ENCODE peak calls at places on chromosomes 16 and 17, in ten cellular contexts. Q is HFFc6; K is cardiac muscle cell; D is epithelial cell of esophagus; R is foreskin fibroblast; O is CD8-positive, alpha-beta T cell; F is uterus; I is psoas muscle; Y is WTC11; Z is AG04450. V is an unnamed sample.

GRCh38 chr16:11029948-11030347 is 85.6 kb downstream of the CLEC16A start:
- DNase-seq in Q (peak), K (no peak), D (peak), R (no peak), O (no peak), F (no peak), I (no peak), Y (no peak), Z (peak), V (no peak)

GRCh38 chr17:50059256-50059655 is 3.3 kb downstream of the ITGA3 start:
- DNase-seq in Q (no peak), K (no peak), D (peak), R (no peak), O (no peak), F (no peak), I (no peak), Y (no peak), Z (no peak), V (no peak)

GRCh38 chr16:3175157-3176153 is 12.5 kb upstream of the OR1F1 start:
- DNase-seq in Q (peak), K (no peak), D (peak), R (no peak), O (no peak), F (no peak), I (no peak), Y (peak), Z (no peak), V (no peak)

GRCh38 chr17:27466748-27467375 is 10.6 kb downstream of the KSR1 start:
- DNase-seq in Q (no peak), K (no peak), D (no peak), R (no peak), O (peak), F (no peak), I (no peak), Y (no peak), Z (no peak), V (no peak)

GRCh38 chr17:61750656-61751055 is 112.7 kb downstream of the BRIP1 start:
- DNase-seq in Q (no peak), K (no peak), D (no peak), R (no peak), O (no peak), F (no peak), I (no peak), Y (no peak), Z (no peak), V (no peak)

GRCh38 chr16:56710181-56710737 is 19.7 kb upstream of the NUP93 start:
- DNase-seq in Q (no peak), K (no peak), D (no peak), R (no peak), O (no peak), F (no peak), I (no peak), Y (no peak), Z (no peak), V (no peak)

GRCh38 chr17:39461911-39462641 is 790 bp downstream of the CDK12 start:
- DNase-seq in Q (peak), K (peak), D (no peak), R (peak), O (no peak), F (peak), I (peak), Y (peak), Z (no peak), V (no peak)

GRCh38 chr17:60534613-60535157 is 8.6 kb upstream of the APPBP2 start:
- DNase-seq in Q (no peak), K (no peak), D (no peak), R (no peak), O (no peak), F (no peak), I (no peak), Y (no peak), Z (no peak), V (no peak)

GRCh38 chr17:68399638-68400403 is 57.5 kb downstream of the WIPI1 start:
- DNase-seq in Q (peak), K (no peak), D (no peak), R (peak), O (no peak), F (no peak), I (no peak), Y (no peak), Z (no peak), V (no peak)

GRCh38 chr17:1038459-1039118 is 41.7 kb downstream of the TIMM22 start:
- DNase-seq in Q (no peak), K (no peak), D (no peak), R (no peak), O (no peak), F (no peak), I (no peak), Y (no peak), Z (no peak), V (no peak)

GRCh38 chr17:17628388-17629008 is 37.0 kb upstream of the PEMT start:
- DNase-seq in Q (no peak), K (no peak), D (no peak), R (no peak), O (peak), F (no peak), I (no peak), Y (no peak), Z (no peak), V (no peak)

GRCh38 chr17:18988546-18989173 is 15.9 kb downstream of the FAM83G start:
- DNase-seq in Q (no peak), K (no peak), D (no peak), R (no peak), O (no peak), F (no peak), I (no peak), Y (no peak), Z (no peak), V (no peak)

GRCh38 chr16:82935781-82936180 is 309.0 kb downstream of the CDH13 start:
- DNase-seq in Q (no peak), K (no peak), D (peak), R (no peak), O (no peak), F (no peak), I (no peak), Y (no peak), Z (no peak), V (no peak)

GRCh38 chr16:17371014-17371296 is 99.8 kb downstream of the XYLT1 start:
- DNase-seq in Q (no peak), K (no peak), D (no peak), R (no peak), O (no peak), F (no peak), I (no peak), Y (no peak), Z (no peak), V (no peak)

GRCh38 chr17:80339118-80339517 is 75.8 kb upstream of the ENDOV start:
- DNase-seq in Q (no peak), K (no peak), D (no peak), R (no peak), O (no peak), F (no peak), I (no peak), Y (no peak), Z (no peak), V (no peak)

GRCh38 chr16:64206877-64207276 is 915.0 kb downstream of the CDH11 start:
- DNase-seq in Q (no peak), K (no peak), D (no peak), R (no peak), O (no peak), F (no peak), I (no peak), Y (no peak), Z (no peak), V (peak)

GRCh38 chr17:8366231-8366630 is 10.3 kb downstream of the KRABD2 start:
- DNase-seq in Q (peak), K (no peak), D (peak), R (peak), O (no peak), F (peak), I (no peak), Y (no peak), Z (peak), V (no peak)

GRCh38 chr17:30952645-30953393 is 18.0 kb upstream of the RNF135 start:
- DNase-seq in Q (no peak), K (no peak), D (no peak), R (no peak), O (no peak), F (no peak), I (peak), Y (no peak), Z (no peak), V (no peak)

GRCh38 chr16:81645303-81645702 is 133.8 kb upstream of the PLCG2 start:
- DNase-seq in Q (peak), K (peak), D (peak), R (peak), O (no peak), F (peak), I (no peak), Y (no peak), Z (peak), V (no peak)

GRCh38 chr16:58494981-58495860 is 4.7 kb upstream of the NDRG4 start:
- DNase-seq in Q (peak), K (peak), D (peak), R (peak), O (peak), F (peak), I (no peak), Y (peak), Z (peak), V (peak)

GRCh38 chr16:89242795-89243200 is 25.3 kb downstream of the ZNF778 start:
- DNase-seq in Q (no peak), K (no peak), D (no peak), R (no peak), O (no peak), F (no peak), I (no peak), Y (peak), Z (no peak), V (no peak)

GRCh38 chr17:39599006-39599664 is 8.6 kb downstream of the NEUROD2 start:
- DNase-seq in Q (no peak), K (no peak), D (no peak), R (no peak), O (no peak), F (no peak), I (no peak), Y (peak), Z (no peak), V (no peak)

GRCh38 chr17:29136998-29137730 is 43.0 kb downstream of the MYO18A start:
- DNase-seq in Q (peak), K (no peak), D (peak), R (no peak), O (no peak), F (no peak), I (no peak), Y (no peak), Z (no peak), V (no peak)

GRCh38 chr17:9424071-9424640 is 151.5 kb downstream of the STX8 start:
- DNase-seq in Q (no peak), K (no peak), D (no peak), R (no peak), O (no peak), F (no peak), I (no peak), Y (peak), Z (no peak), V (no peak)

GRCh38 chr17:34771891-34772290 is 189.4 kb downstream of the CCT6B start:
- DNase-seq in Q (no peak), K (no peak), D (no peak), R (no peak), O (no peak), F (no peak), I (no peak), Y (no peak), Z (no peak), V (no peak)

GRCh38 chr17:16962804-16963203 is 9.1 kb downstream of the TNFRSF13B start:
- DNase-seq in Q (peak), K (no peak), D (no peak), R (peak), O (no peak), F (no peak), I (no peak), Y (no peak), Z (no peak), V (no peak)

GRCh38 chr17:42307362-42307927 is 19.1 kb downstream of the STAT5A start:
- DNase-seq in Q (no peak), K (no peak), D (no peak), R (no peak), O (no peak), F (no peak), I (no peak), Y (no peak), Z (no peak), V (no peak)

GRCh38 chr16:67803894-67804293 is 2.5 kb downstream of the RANBP10 start:
- DNase-seq in Q (no peak), K (no peak), D (no peak), R (no peak), O (no peak), F (no peak), I (no peak), Y (no peak), Z (no peak), V (no peak)

GRCh38 chr16:67804853-67805542 is 1.4 kb downstream of the RANBP10 start:
- DNase-seq in Q (peak), K (no peak), D (no peak), R (peak), O (no peak), F (no peak), I (no peak), Y (no peak), Z (no peak), V (no peak)

GRCh38 chr16:67806428-67807147 is at the start of the genes RANBP10 and TSNAXIP1:
- DNase-seq in Q (peak), K (peak), D (peak), R (peak), O (peak), F (peak), I (peak), Y (peak), Z (peak), V (peak)

GRCh38 chr16:67805718-67806427 is 487 bp downstream of the RANBP10 start:
- DNase-seq in Q (no peak), K (peak), D (peak), R (no peak), O (no peak), F (peak), I (peak), Y (no peak), Z (no peak), V (peak)

GRCh38 chr16:67807148-67807682 is 526 bp downstream of the TSNAXIP1 start:
- DNase-seq in Q (no peak), K (no peak), D (no peak), R (no peak), O (no peak), F (no peak), I (no peak), Y (no peak), Z (no peak), V (no peak)
- TF ChIP-seq CTCF in Q (no peak), K (peak), D (peak), R (peak), O (no peak), F (peak), I (no peak), Y (no peak), Z (peak), V (no peak)

GRCh38 chr16:85396879-85397871 is 215.9 kb upstream of the GSE1 start:
- DNase-seq in Q (no peak), K (no peak), D (peak), R (no peak), O (no peak), F (no peak), I (peak), Y (peak), Z (no peak), V (peak)
- TF ChIP-seq CTCF in Q (no peak), K (no peak), D (peak), R (no peak), O (no peak), F (no peak), I (no peak), Y (no peak), Z (no peak), V (no peak)

DNA sequence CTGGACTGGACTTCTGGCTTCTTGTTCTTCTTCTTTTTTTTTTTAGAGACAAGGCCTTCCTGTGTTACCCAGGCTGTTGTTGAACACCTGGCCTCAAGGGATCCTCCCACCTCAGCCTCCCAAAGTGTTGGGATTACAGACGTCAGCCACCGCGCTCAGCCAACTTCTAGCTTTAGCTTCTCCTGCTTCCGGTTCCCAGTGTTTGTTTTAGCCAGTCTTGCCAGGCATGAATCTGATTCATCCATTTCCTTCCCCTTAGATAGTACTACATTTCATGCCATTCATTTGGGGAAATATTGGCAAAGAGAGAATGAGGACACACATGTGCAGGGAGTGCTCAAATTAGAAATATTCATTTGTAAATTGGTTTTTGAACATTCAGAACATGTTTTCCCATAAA is 12.1 kb upstream of the NDUFAB1 start:
- DNase-seq in Q (peak), K (no peak), D (peak), R (peak), O (no peak), F (no peak), I (no peak), Y (no peak), Z (peak), V (no peak)
- TF ChIP-seq CTCF in Q (no peak), K (no peak), D (no peak), R (no peak), O (no peak), F (no peak), I (no peak), Y (no peak), Z (no peak), V (no peak)

GRCh38 chr17:73203788-73204479 is 11.1 kb downstream of the COG1 start:
- DNase-seq in Q (no peak), K (no peak), D (no peak), R (no peak), O (peak), F (no peak), I (no peak), Y (no peak), Z (no peak), V (no peak)
- TF ChIP-seq CTCF in Q (no peak), K (no peak), D (no peak), R (no peak), O (no peak), F (no peak), I (no peak), Y (no peak), Z (no peak), V (no peak)

DNA sequence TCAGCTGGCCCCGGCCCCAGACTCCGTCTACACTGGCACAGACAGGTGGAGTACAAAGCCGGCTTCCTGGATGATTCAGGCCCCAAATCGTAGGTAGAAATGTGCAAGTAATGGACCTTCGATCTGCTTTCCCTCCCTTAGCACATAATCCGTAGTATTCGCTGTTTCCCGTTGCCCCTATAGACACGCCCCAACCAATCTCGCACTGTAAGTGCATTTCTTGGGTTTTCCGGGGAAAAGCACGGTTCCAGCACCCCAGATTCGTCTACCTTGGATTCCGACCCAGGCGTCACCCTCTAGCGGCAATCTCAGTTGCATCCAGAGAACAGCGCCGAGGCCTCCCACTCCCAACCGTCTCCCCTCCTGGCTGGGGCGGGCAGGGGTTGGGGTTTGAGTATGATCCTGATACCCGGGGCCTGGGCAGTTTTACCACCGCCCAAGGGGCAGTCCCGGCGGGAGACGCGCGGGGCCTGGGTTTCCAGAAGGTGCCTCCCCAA is 12.1 kb upstream of the FOXF1 start:
- DNase-seq in Q (no peak), K (no peak), D (no peak), R (no peak), O (no peak), F (no peak), I (no peak), Y (no peak), Z (no peak), V (peak)
- TF ChIP-seq CTCF in Q (peak), K (peak), D (peak), R (peak), O (no peak), F (no peak), I (no peak), Y (no peak), Z (peak), V (no peak)

DNA sequence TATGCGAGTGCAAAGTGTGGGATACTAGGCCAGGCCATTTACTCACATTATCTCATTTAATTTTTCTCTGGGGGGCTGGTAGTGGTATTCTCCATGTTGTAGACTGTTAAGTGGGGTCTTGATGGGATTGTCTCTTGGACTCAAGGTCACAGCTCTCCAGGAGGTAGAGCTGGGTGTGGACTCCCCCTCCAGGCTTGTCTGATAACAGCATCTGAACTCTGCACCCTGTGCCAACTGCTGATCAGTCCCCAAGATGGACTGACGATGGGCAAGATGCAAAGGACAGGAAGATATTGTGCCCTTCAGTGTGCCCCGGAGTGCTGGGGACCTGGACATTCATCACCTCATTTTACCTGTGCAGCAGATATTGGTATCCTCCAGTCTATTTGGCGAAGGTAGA is 147.8 kb downstream of the MSI2 start:
- DNase-seq in Q (no peak), K (no peak), D (peak), R (no peak), O (no peak), F (no peak), I (no peak), Y (no peak), Z (no peak), V (no peak)
- TF ChIP-seq CTCF in Q (peak), K (no peak), D (no peak), R (no peak), O (no peak), F (no peak), I (no peak), Y (no peak), Z (no peak), V (no peak)

DNA sequence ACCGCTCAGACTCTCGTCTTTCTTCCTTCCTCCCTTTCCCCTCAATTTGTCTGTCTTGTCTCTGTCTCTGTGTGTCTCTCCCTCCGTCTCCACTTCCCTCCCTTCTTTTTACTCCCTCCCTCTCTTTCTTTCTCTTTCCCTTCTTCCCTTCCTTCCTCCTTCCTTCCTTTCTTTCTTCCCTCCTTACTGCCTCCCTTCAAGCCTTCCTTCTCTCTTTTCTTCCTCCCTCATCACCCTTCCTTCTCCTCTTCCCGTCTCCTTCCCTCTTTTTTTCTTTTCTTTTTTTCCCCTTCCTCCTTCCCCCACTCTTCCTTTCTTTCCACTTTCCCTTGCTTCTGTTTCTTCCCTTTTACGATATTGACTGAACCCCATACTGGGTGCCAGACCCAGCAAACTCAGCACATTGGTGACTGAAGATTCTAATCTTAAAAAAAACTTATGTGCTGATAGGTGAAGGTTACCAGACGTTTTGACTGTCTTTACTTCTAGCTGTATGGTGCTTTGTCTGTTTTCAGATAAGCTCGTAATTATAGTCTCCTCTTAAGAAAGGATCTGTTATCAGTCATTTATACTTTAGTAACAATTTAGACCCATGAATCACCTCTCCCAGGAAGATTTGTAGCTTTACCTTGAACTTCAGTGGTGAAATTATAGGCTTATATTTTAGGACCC is 481 bp upstream of the BRD7 start:
- DNase-seq in Q (no peak), K (no peak), D (no peak), R (no peak), O (no peak), F (no peak), I (no peak), Y (no peak), Z (no peak), V (no peak)
- TF ChIP-seq CTCF in Q (peak), K (no peak), D (no peak), R (no peak), O (peak), F (no peak), I (no peak), Y (peak), Z (no peak), V (no peak)

DNA sequence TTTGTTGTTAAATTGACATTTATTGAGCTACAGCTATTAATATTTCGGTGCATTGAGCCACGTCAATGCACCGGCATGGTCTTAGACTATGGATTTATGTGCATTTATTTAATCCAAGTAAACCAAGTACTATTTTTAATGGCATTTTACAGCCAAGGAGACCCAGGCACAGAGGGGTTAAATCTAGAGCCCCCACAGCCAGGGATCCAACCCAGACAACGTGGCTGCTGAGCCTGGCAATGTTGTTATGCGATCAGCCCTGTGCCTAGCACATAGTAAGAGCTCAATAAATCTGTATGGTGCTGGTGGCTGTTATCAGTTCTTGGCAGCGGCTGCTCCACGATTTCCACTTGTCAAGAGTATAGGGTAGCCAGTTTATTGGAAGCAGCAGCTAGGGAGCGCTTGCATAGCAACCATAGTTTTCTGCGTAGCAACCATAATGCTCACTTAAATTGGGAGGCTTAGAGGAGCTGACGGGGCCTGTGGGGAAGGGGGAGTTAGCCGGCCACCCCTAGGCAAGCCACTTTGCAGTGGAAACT is 541 bp upstream of the RBBP6 start:
- DNase-seq in Q (peak), K (no peak), D (no peak), R (no peak), O (no peak), F (no peak), I (peak), Y (no peak), Z (no peak), V (no peak)
- TF ChIP-seq CTCF in Q (no peak), K (no peak), D (no peak), R (peak), O (no peak), F (peak), I (no peak), Y (no peak), Z (peak), V (no peak)